ENCODE peak calls at places on chromosome 16, in ten cellular contexts. P is islet precursor cell, T is nephron progenitor cell, A is hypothalamus, N is kidney tubule cell, C is memory B cell, G is lower leg skin, X is aorta, M is GDM1, F is cardiac septum. I is an unnamed sample.
A peak's percentile ranks its signal among the peaks of the same experiment; 100 is the strongest.

GRCh38 chr16:11560701-11561439 is 25.8 kb downstream of the LITAF start:
- DNase-seq in P (peak; percentile 82), T (peak; percentile 50), A (no peak), N (no peak), C (no peak), G (peak; percentile 56), X (no peak), M (no peak), F (no peak), I (no peak)

GRCh38 chr16:6209355-6209930 is 1111.8 kb upstream of the EEF2KMT start:
- DNase-seq in P (no peak), T (no peak), A (no peak), N (no peak), C (no peak), G (no peak), X (no peak), M (no peak), F (no peak), I (no peak)

GRCh38 chr16:85929259-85929704 is 30.3 kb downstream of the IRF8 start:
- DNase-seq in P (peak; percentile 74), T (no peak), A (no peak), N (peak; percentile 82), C (no peak), G (no peak), X (no peak), M (no peak), F (no peak), I (no peak)

GRCh38 chr16:56601325-56601724 is 7.1 kb upstream of the MT2A start:
- DNase-seq in P (no peak), T (no peak), A (no peak), N (no peak), C (no peak), G (no peak), X (no peak), M (no peak), F (no peak), I (no peak)

GRCh38 chr16:55502801-55503366 is 6.0 kb upstream of the LPCAT2 start:
- DNase-seq in P (peak; percentile 98), T (peak; percentile 21), A (peak; percentile 76), N (peak; percentile 89), C (no peak), G (peak; percentile 62), X (peak; percentile 88), M (no peak), F (peak; percentile 84), I (peak; percentile 94)

GRCh38 chr16:84967828-84968227 is 43.5 kb downstream of the ZDHHC7 start:
- DNase-seq in P (peak; percentile 67), T (no peak), A (no peak), N (no peak), C (no peak), G (no peak), X (no peak), M (no peak), F (no peak), I (peak; percentile 46)

GRCh38 chr16:1763521-1764511 is 7.5 kb downstream of the NME3 start:
- DNase-seq in P (peak; percentile 88), T (peak; percentile 79), A (no peak), N (no peak), C (no peak), G (no peak), X (no peak), M (no peak), F (no peak), I (no peak)

GRCh38 chr16:54099627-54100026 is 187.0 kb downstream of the IRX3 start:
- DNase-seq in P (peak; percentile 18), T (no peak), A (no peak), N (no peak), C (no peak), G (no peak), X (no peak), M (no peak), F (no peak), I (no peak)

GRCh38 chr16:81513204-81514040 is 68.8 kb downstream of the CMIP start:
- DNase-seq in P (peak; percentile 82), T (no peak), A (no peak), N (peak; percentile 40), C (no peak), G (no peak), X (peak; percentile 79), M (no peak), F (no peak), I (peak; percentile 85)

GRCh38 chr16:11498683-11499082 is 88.0 kb downstream of the LITAF start:
- DNase-seq in P (no peak), T (no peak), A (no peak), N (no peak), C (no peak), G (no peak), X (no peak), M (peak; percentile 36), F (no peak), I (no peak)

GRCh38 chr16:51155199-51155607 is 4.1 kb upstream of the SALL1 start:
- DNase-seq in P (peak; percentile 57), T (peak; percentile 76), A (no peak), N (peak; percentile 49), C (no peak), G (no peak), X (no peak), M (no peak), F (peak; percentile 63), I (no peak)

GRCh38 chr16:46918400-46918799 is 34.2 kb downstream of the GPT2 start:
- DNase-seq in P (no peak), T (no peak), A (no peak), N (no peak), C (no peak), G (no peak), X (no peak), M (no peak), F (no peak), I (no peak)

GRCh38 chr16:397135-397661 is at the start of gene NME4:
- DNase-seq in P (peak; percentile 79), T (peak; percentile 59), A (no peak), N (peak; percentile 30), C (peak; percentile 42), G (no peak), X (no peak), M (peak; percentile 44), F (no peak), I (peak; percentile 74)

GRCh38 chr16:27920391-27920891 is 143.1 kb downstream of the GSG1L start:
- DNase-seq in P (peak; percentile 92), T (peak; percentile 51), A (no peak), N (peak; percentile 8), C (no peak), G (peak; percentile 18), X (no peak), M (no peak), F (peak; percentile 71), I (no peak)

GRCh38 chr16:53781023-53781605 is 77.2 kb downstream of the FTO start:
- DNase-seq in P (no peak), T (no peak), A (no peak), N (no peak), C (no peak), G (no peak), X (no peak), M (no peak), F (no peak), I (no peak)

GRCh38 chr16:18792836-18793433 is 2.8 kb upstream of the RPS15A start:
- DNase-seq in P (no peak), T (no peak), A (no peak), N (no peak), C (no peak), G (no peak), X (no peak), M (no peak), F (no peak), I (no peak)

GRCh38 chr16:3999479-3999868 is 116.8 kb downstream of the ADCY9 start:
- DNase-seq in P (peak; percentile 78), T (peak; percentile 65), A (no peak), N (no peak), C (no peak), G (no peak), X (peak; percentile 81), M (no peak), F (no peak), I (no peak)

GRCh38 chr16:29653436-29653835 is 9.6 kb upstream of the SPN start:
- DNase-seq in P (no peak), T (no peak), A (no peak), N (no peak), C (no peak), G (no peak), X (no peak), M (no peak), F (no peak), I (peak; percentile 75)

GRCh38 chr16:401468-402348 is at the start of gene DECR2:
- DNase-seq in P (peak; percentile 98), T (peak; percentile 100), A (peak; percentile 77), N (peak; percentile 87), C (peak; percentile 91), G (peak; percentile 93), X (peak; percentile 97), M (peak; percentile 82), F (peak; percentile 99), I (peak; percentile 99)

GRCh38 chr16:11824362-11824761 is 27.0 kb downstream of the RSL1D1 start:
- DNase-seq in P (no peak), T (no peak), A (no peak), N (no peak), C (no peak), G (peak; percentile 82), X (peak; percentile 75), M (no peak), F (no peak), I (peak; percentile 77)

GRCh38 chr16:87707097-87707496 is 58.7 kb downstream of the KLHDC4 start:
- DNase-seq in P (no peak), T (no peak), A (no peak), N (no peak), C (no peak), G (no peak), X (no peak), M (no peak), F (no peak), I (no peak)

GRCh38 chr16:3577302-3577752 is at the start of gene NLRC3:
- DNase-seq in P (no peak), T (no peak), A (no peak), N (no peak), C (no peak), G (no peak), X (no peak), M (peak; percentile 74), F (no peak), I (no peak)

GRCh38 chr16:75280331-75280804 is 28.9 kb upstream of the BCAR1 start:
- DNase-seq in P (no peak), T (no peak), A (no peak), N (peak; percentile 52), C (no peak), G (no peak), X (no peak), M (no peak), F (no peak), I (no peak)

GRCh38 chr16:48432136-48432535 is 46.9 kb upstream of the SIAH1 start:
- DNase-seq in P (no peak), T (no peak), A (no peak), N (no peak), C (peak; percentile 32), G (no peak), X (no peak), M (peak; percentile 37), F (no peak), I (no peak)

GRCh38 chr16:23182206-23182674 is 305 bp upstream of the SCNN1G start:
- DNase-seq in P (peak; percentile 94), T (peak; percentile 81), A (peak; percentile 19), N (peak; percentile 86), C (peak; percentile 97), G (peak; percentile 65), X (peak; percentile 74), M (peak; percentile 55), F (peak; percentile 76), I (peak; percentile 86)

GRCh38 chr16:46618516-46618915 is 2.7 kb downstream of the SHCBP1 start:
- DNase-seq in P (no peak), T (no peak), A (no peak), N (no peak), C (no peak), G (no peak), X (no peak), M (no peak), F (no peak), I (no peak)

GRCh38 chr16:14309001-14309886 is 238.1 kb downstream of the MRTFB start:
- DNase-seq in P (peak; percentile 97), T (no peak), A (no peak), N (peak; percentile 56), C (no peak), G (no peak), X (peak; percentile 30), M (no peak), F (no peak), I (no peak)

GRCh38 chr16:3879258-3879886 is 1.1 kb downstream of the CREBBP start:
- DNase-seq in P (no peak), T (peak; percentile 53), A (no peak), N (peak; percentile 38), C (peak; percentile 18), G (no peak), X (peak; percentile 58), M (no peak), F (peak; percentile 80), I (peak; percentile 80)